ENCODE peak calls at places on chromosome X, in nine cellular contexts. F is brain microvascular endothelial cell; R is activated CD8-positive, alpha-beta memory T cell treated with anti-CD3 and anti-CD28 coated beads for 4 hours; W is astrocyte of the spinal cord; T is mesothelial cell of epicardium; U is substantia nigra; V is A549; J is WTC11; B is tibial artery. D is an unnamed sample.

GRCh38 chrX:115966920-115967319 is 203.6 kb upstream of the AGTR2 start:
- DNase-seq in W (no peak), B (no peak), F (no peak), T (no peak), U (no peak), R (no peak), V (no peak), J (no peak), D (no peak)

GRCh38 chrX:10050481-10050880 is 83.3 kb downstream of the CLDN34 start:
- DNase-seq in W (peak; percentile 35), J (peak; percentile 65), V (no peak), T (no peak), R (no peak), U (no peak), B (no peak), F (no peak), D (no peak)

GRCh38 chrX:133608406-133608805 is 193.1 kb upstream of the GPC4 start:
- DNase-seq in B (no peak), W (peak; percentile 62), T (no peak), U (no peak), R (no peak), J (no peak), V (no peak), F (no peak), D (no peak)

GRCh38 chrX:153400146-153401132 is 711 bp downstream of the PNMA6E start:
- DNase-seq in R (no peak), V (peak; percentile 68), T (no peak), B (no peak), W (no peak), U (no peak), J (peak; percentile 73), F (no peak), D (no peak)

GRCh38 chrX:41514179-41514578 is 67.0 kb downstream of the NYX start:
- DNase-seq in J (no peak), F (no peak), W (no peak), V (no peak), T (no peak), B (no peak), R (no peak), U (no peak), D (no peak)

GRCh38 chrX:39645059-39645895 is 452.5 kb downstream of the BCOR start:
- DNase-seq in T (no peak), B (peak; percentile 91), R (no peak), U (no peak), J (no peak), W (peak; percentile 77), F (peak; percentile 79), V (no peak), D (peak; percentile 19)

GRCh38 chrX:85115252-85115651 is 111.6 kb downstream of the APOOL start:
- DNase-seq in F (no peak), T (no peak), J (no peak), V (no peak), U (no peak), R (no peak), W (no peak), B (no peak), D (no peak)

GRCh38 chrX:66022742-66023725 is 16.8 kb downstream of the VSIG4 start:
- DNase-seq in F (no peak), J (no peak), T (no peak), B (no peak), U (no peak), W (no peak), R (no peak), V (no peak), D (no peak)

GRCh38 chrX:11932423-11932822 is 174.4 kb downstream of the MSL3 start:
- DNase-seq in V (no peak), F (no peak), T (no peak), U (no peak), J (no peak), R (no peak), B (no peak), W (no peak), D (no peak)

GRCh38 chrX:39397561-39398200 is 596.4 kb downstream of the MID1IP1 start:
- DNase-seq in T (no peak), J (no peak), V (no peak), U (no peak), R (no peak), W (no peak), F (no peak), B (no peak), D (no peak)

GRCh38 chrX:40852573-40852972 is 117.2 kb upstream of the MED14 start:
- DNase-seq in J (no peak), R (no peak), F (no peak), W (no peak), B (no peak), V (no peak), T (no peak), U (no peak), D (no peak)

GRCh38 chrX:109714340-109714958 is 18.6 kb downstream of the ACSL4 start:
- DNase-seq in T (no peak), J (no peak), R (no peak), F (peak; percentile 84), W (peak; percentile 77), V (no peak), U (no peak), B (no peak), D (no peak)

GRCh38 chrX:118519411-118520205 is 24.0 kb downstream of the DOCK11 start:
- DNase-seq in V (no peak), W (peak; percentile 71), U (no peak), J (no peak), B (no peak), R (no peak), F (no peak), T (no peak), D (no peak)

GRCh38 chrX:71367396-71367795 is 1.2 kb downstream of the TAF1 start:
- DNase-seq in T (no peak), F (no peak), J (no peak), B (no peak), W (no peak), U (no peak), V (no peak), R (no peak), D (no peak)

GRCh38 chrX:106950381-106950780 is 30.2 kb downstream of the CLDN2 start:
- DNase-seq in U (no peak), W (no peak), B (no peak), R (no peak), J (no peak), V (no peak), F (no peak), T (no peak), D (no peak)

GRCh38 chrX:119745283-119745848 is 13.0 kb upstream of the SOWAHD start:
- DNase-seq in J (no peak), V (no peak), U (no peak), B (no peak), F (no peak), W (no peak), R (no peak), T (no peak), D (no peak)

GRCh38 chrX:12956704-12957541 is 18.0 kb upstream of the TMSB4X start:
- DNase-seq in B (no peak), U (no peak), W (peak; percentile 74), F (no peak), J (no peak), T (no peak), R (no peak), V (peak; percentile 52), D (no peak)

GRCh38 chrX:150664290-150664689 is 28.9 kb upstream of the MTMR1 start:
- DNase-seq in F (no peak), B (peak; percentile 66), R (no peak), V (no peak), W (no peak), J (no peak), T (no peak), U (no peak), D (no peak)

GRCh38 chrX:154310991-154311541 is 15.5 kb downstream of the TKTL1 start:
- DNase-seq in F (no peak), W (no peak), U (no peak), T (no peak), V (no peak), J (no peak), B (no peak), R (no peak), D (no peak)

GRCh38 chrX:140346711-140347110 is 158.2 kb downstream of the SOX3 start:
- DNase-seq in R (no peak), T (no peak), V (no peak), J (no peak), U (no peak), F (no peak), W (no peak), B (no peak), D (no peak)

GRCh38 chrX:150848914-150849365 is 49.5 kb downstream of the CD99L2 start:
- DNase-seq in T (no peak), W (peak; percentile 49), R (no peak), V (peak; percentile 62), U (no peak), F (no peak), B (no peak), J (no peak), D (no peak)

GRCh38 chrX:12263211-12263610 is 124.9 kb downstream of the FRMPD4 start:
- DNase-seq in U (no peak), B (no peak), W (no peak), T (no peak), J (no peak), V (no peak), R (no peak), F (no peak), D (no peak)

GRCh38 chrX:99752776-99753175 is 657.3 kb downstream of the PCDH19 start:
- DNase-seq in W (no peak), T (no peak), B (no peak), U (no peak), V (no peak), J (no peak), R (no peak), F (no peak), D (no peak)

GRCh38 chrX:153878969-153879653 is 6.9 kb downstream of the L1CAM start:
- DNase-seq in F (no peak), W (no peak), U (no peak), R (no peak), J (peak; percentile 54), T (no peak), B (no peak), V (no peak), D (no peak)

GRCh38 chrX:143623657-143624056 is 12.2 kb downstream of the SLITRK4 start:
- DNase-seq in U (no peak), W (no peak), R (no peak), J (no peak), V (no peak), B (no peak), F (no peak), T (no peak), D (no peak)

GRCh38 chrX:149398027-149398426 is 107.1 kb downstream of the IDS start:
- DNase-seq in T (no peak), V (no peak), B (no peak), W (no peak), F (no peak), J (peak; percentile 21), R (no peak), U (no peak), D (no peak)

GRCh38 chrX:33211356-33212254 is at the start of gene DMD:
- DNase-seq in V (no peak), R (no peak), F (peak; percentile 89), B (peak; percentile 74), J (no peak), U (no peak), T (peak; percentile 17), W (peak; percentile 67), D (no peak)

GRCh38 chrX:70720721-70721120 is 187.8 kb downstream of the TEX11 start:
- DNase-seq in T (no peak), R (no peak), U (no peak), B (no peak), J (no peak), W (no peak), V (no peak), F (no peak), D (no peak)

GRCh38 chrX:97895751-97896150 is 1012.0 kb downstream of the RPA4 start:
- DNase-seq in U (no peak), F (no peak), R (no peak), W (peak; percentile 1), B (no peak), T (no peak), V (no peak), J (no peak), D (no peak)

GRCh38 chrX:120269379-120270035 is 18.9 kb downstream of the ZBTB33 start:
- DNase-seq in V (no peak), J (no peak), W (no peak), U (no peak), T (no peak), R (no peak), F (no peak), B (no peak), D (no peak)

GRCh38 chrX:10507876-10508275 is 112.5 kb downstream of the MID1 start:
- DNase-seq in W (peak; percentile 15), R (no peak), U (no peak), T (no peak), V (no peak), J (no peak), F (no peak), B (no peak), D (no peak)